ENCODE peak calls at places on chromosomes 16 and 17, in nine cellular contexts. C is fibroblast of the conjunctiva; T is CD8-positive, alpha-beta memory T cell; H is activated T-helper 1 cell treated with anti-CD3 and anti-CD28 coated beads, Interleukin-12 subunit alpha, Interleukin-12 subunit beta, Interleukin-2, Interleukin-4 antibody, amounts not matched to agents 30 ng/mL and 10 ng/mL and 1 ng/mL, durations not matched to agents 14 hours and 24 hours and 36 hours; Z is NCI-H82; O is stimulated activated CD4-positive, alpha-beta T cell treated with anti-CD3 and anti-CD28 coated beads, Interleukin-4, amount 100 ng/mL, for 24 hours; Q is NCI-H1092 treated with DMSO at 0.1 percent for 48 hours; L is activated CD4-positive, alpha-beta T cell treated with anti-CD3 and anti-CD28 coated beads for 24 hours; D is GM23338. E is an unnamed sample.

GRCh38 chr17:8837438-8838075 is 29.9 kb downstream of the PIK3R6 start:
- DNase-seq in O (no peak), L (no peak), T (no peak), C (no peak), H (no peak), Z (no peak), Q (no peak), D (no peak), E (no peak)

GRCh38 chr16:49350265-49351103 is 23.1 kb upstream of the C16orf78 start:
- DNase-seq in H (peak), L (peak), Q (peak), C (peak), O (peak), D (peak), Z (peak), T (no peak), E (no peak)

GRCh38 chr17:42783062-42783777 is 2.8 kb downstream of the WNK4 start:
- DNase-seq in Q (no peak), H (no peak), O (no peak), Z (no peak), D (no peak), C (no peak), L (no peak), T (no peak), E (no peak)

GRCh38 chr16:54286330-54287017 is at the start of gene IRX3:
- DNase-seq in H (peak), Q (peak), T (no peak), C (peak), Z (peak), O (no peak), D (peak), L (no peak), E (no peak)

GRCh38 chr17:38507921-38508569 is 79.8 kb downstream of the ARHGAP23 start:
- DNase-seq in C (no peak), Z (no peak), L (no peak), D (no peak), H (no peak), Q (no peak), T (no peak), O (no peak), E (no peak)

GRCh38 chr17:78937561-78937960 is 12.4 kb upstream of the TIMP2 start:
- DNase-seq in Q (no peak), D (no peak), T (no peak), H (no peak), Z (peak), O (no peak), C (no peak), L (no peak), E (no peak)

GRCh38 chr17:43860077-43860725 is 13.2 kb downstream of the CD300LG start:
- DNase-seq in L (no peak), C (peak), D (no peak), H (no peak), T (no peak), Z (peak), Q (no peak), O (no peak), E (no peak)

GRCh38 chr17:56978441-56979090 is 635 bp downstream of the SCPEP1 start:
- DNase-seq in L (no peak), D (no peak), H (no peak), O (no peak), T (no peak), Q (peak), Z (no peak), C (peak), E (no peak)

GRCh38 chr16:26951950-26952349 is 114.8 kb upstream of the C16orf82 start:
- DNase-seq in Q (no peak), T (no peak), O (no peak), L (no peak), C (no peak), H (no peak), D (no peak), Z (no peak), E (no peak)

GRCh38 chr16:54397190-54397835 is 110.7 kb upstream of the IRX3 start:
- DNase-seq in L (no peak), Q (no peak), Z (no peak), D (no peak), O (no peak), T (no peak), H (no peak), C (no peak), E (no peak)

GRCh38 chr16:87160218-87160617 is 157.0 kb downstream of the C16orf95 start:
- DNase-seq in D (no peak), T (no peak), Q (no peak), H (no peak), L (no peak), O (no peak), Z (no peak), C (no peak), E (no peak)

GRCh38 chr17:47830396-47830907 is 889 bp downstream of the MRPL10 start:
- DNase-seq in T (no peak), Z (peak), D (no peak), C (no peak), O (no peak), L (no peak), H (no peak), Q (no peak), E (no peak)

GRCh38 chr16:53071748-53072301 is 17.0 kb downstream of the CHD9 start:
- DNase-seq in Q (peak), H (no peak), O (no peak), Z (no peak), T (no peak), L (no peak), D (no peak), C (no peak), E (no peak)

GRCh38 chr16:3266873-3267537 is 10.6 kb upstream of the MEFV start:
- DNase-seq in H (no peak), O (no peak), D (peak), C (peak), Z (peak), T (no peak), L (no peak), Q (peak), E (no peak)

GRCh38 chr17:37640016-37640415 is 3.2 kb downstream of the DDX52 start:
- DNase-seq in D (no peak), C (no peak), T (no peak), H (no peak), L (no peak), O (no peak), Z (no peak), Q (no peak), E (no peak)

GRCh38 chr17:43931062-43931571 is 11.2 kb downstream of the PPY start:
- DNase-seq in O (no peak), C (no peak), Q (no peak), D (no peak), H (no peak), Z (no peak), T (no peak), L (no peak), E (no peak)

GRCh38 chr16:8655184-8655717 is 19.2 kb upstream of the ABAT start:
- DNase-seq in Z (no peak), C (no peak), O (peak), D (peak), T (no peak), Q (no peak), L (no peak), H (peak), E (no peak)

GRCh38 chr17:79242393-79242792 is 167.8 kb downstream of the ENGASE start:
- DNase-seq in H (no peak), Z (no peak), T (no peak), Q (no peak), D (no peak), L (no peak), O (no peak), C (no peak), E (no peak)

GRCh38 chr17:17345686-17346427 is 42.7 kb downstream of the NT5M start:
- DNase-seq in C (no peak), D (no peak), O (no peak), T (no peak), Z (no peak), L (no peak), Q (no peak), H (no peak), E (no peak)

GRCh38 chr16:85528528-85529387 is 84.4 kb upstream of the GSE1 start:
- DNase-seq in D (peak), T (peak), L (no peak), C (no peak), H (no peak), Z (peak), Q (no peak), O (peak), E (no peak)

GRCh38 chr17:59837362-59838195 is 55.2 kb downstream of the TUBD1 start:
- DNase-seq in Z (no peak), D (peak), L (no peak), Q (no peak), H (peak), C (peak), O (peak), T (peak), E (peak)

GRCh38 chr16:86466695-86467406 is 43.5 kb upstream of the FOXF1 start:
- DNase-seq in C (no peak), T (no peak), L (no peak), D (no peak), Z (no peak), O (no peak), H (no peak), Q (no peak), E (no peak)

GRCh38 chr16:56609463-56609921 is 1.1 kb downstream of the MT2A start:
- DNase-seq in Q (peak), C (peak), D (no peak), H (peak), L (peak), T (peak), Z (peak), O (peak), E (peak)

GRCh38 chr16:81429045-81429521 is 15.5 kb upstream of the CMIP start:
- DNase-seq in T (no peak), C (peak), L (no peak), Q (peak), O (no peak), H (no peak), Z (peak), D (peak), E (no peak)

GRCh38 chr17:44385287-44386181 is 3.9 kb downstream of the ITGA2B start:
- DNase-seq in D (peak), T (peak), Q (peak), H (peak), O (peak), L (peak), C (peak), Z (peak), E (peak)

GRCh38 chr16:9296273-9296593 is 204.8 kb downstream of the HAPSTR1 start:
- DNase-seq in C (no peak), Z (no peak), L (no peak), Q (no peak), T (no peak), H (no peak), O (no peak), D (no peak), E (no peak)

GRCh38 chr17:40541060-40541872 is 24.0 kb downstream of the CCR7 start:
- DNase-seq in L (peak), D (no peak), C (no peak), Z (no peak), H (peak), T (peak), O (peak), Q (no peak), E (peak)

GRCh38 chr17:77497578-77497934 is 356.8 kb downstream of the SEC14L1 start:
- DNase-seq in Q (no peak), Z (no peak), H (no peak), O (no peak), D (no peak), T (no peak), C (no peak), L (no peak), E (no peak)

GRCh38 chr17:7336240-7337175 is at the start of gene ACAP1:
- DNase-seq in D (peak), Z (no peak), Q (no peak), T (peak), L (peak), H (peak), O (peak), C (no peak), E (peak)

GRCh38 chr16:85006639-85007038 is 4.7 kb downstream of the ZDHHC7 start:
- DNase-seq in D (no peak), T (no peak), O (no peak), Z (no peak), L (no peak), Q (no peak), H (no peak), C (no peak), E (no peak)

GRCh38 chr17:62732125-62732524 is 76.0 kb downstream of the MARCHF10 start:
- DNase-seq in Q (no peak), H (no peak), O (no peak), Z (no peak), D (no peak), T (no peak), L (no peak), C (no peak), E (no peak)

E was measured in effector memory CD4-positive, alpha-beta T cell.